ENCODE peak calls at places on chromosomes 7 and 10, in eight cellular contexts. V is anterior cingulate cortex; F is kidney tubule cell; A is keratinocyte; U is sigmoid colon; W is neural progenitor cell; T is stimulated activated CD4-positive, alpha-beta T cell treated with anti-CD3 and anti-CD28 coated beads, Interleukin-4, amount 100 ng/mL, for 48 hours; Q is A549. J is an unnamed sample.

GRCh38 chr10:59586407-59586891 is 123.2 kb downstream of the SLC16A9 start:
- DNase-seq in T (no peak), Q (no peak), A (no peak), W (no peak), U (no peak), V (no peak), F (no peak), J (no peak)

GRCh38 chr10:50929670-50930069 is 44.2 kb upstream of the A1CF start:
- DNase-seq in T (no peak), Q (no peak), W (no peak), F (no peak), A (no peak), V (no peak), U (no peak), J (no peak)

GRCh38 chr10:909831-910230 is 21.7 kb downstream of the LARP4B start:
- DNase-seq in Q (no peak), W (peak), A (no peak), F (peak), U (no peak), T (no peak), V (no peak), J (no peak)

GRCh38 chr10:97612386-97612785 is 20.9 kb downstream of the MORN4 start:
- DNase-seq in A (peak), Q (peak), F (peak), T (no peak), W (peak), V (no peak), U (no peak), J (no peak)

GRCh38 chr7:140455743-140456142 is 23.6 kb downstream of the MKRN1 start:
- DNase-seq in U (peak), T (no peak), W (peak), Q (no peak), A (no peak), V (no peak), F (no peak), J (no peak)

GRCh38 chr7:94620703-94621118 is 35.2 kb downstream of the SGCE start:
- DNase-seq in W (no peak), U (peak), A (peak), F (peak), V (peak), Q (peak), T (peak), J (no peak)

GRCh38 chr10:110005716-110006115 is 2.1 kb upstream of the ADD3 start:
- DNase-seq in Q (no peak), U (peak), A (no peak), T (peak), F (peak), W (peak), V (no peak), J (peak)

GRCh38 chr7:133822001-133822641 is 305.0 kb upstream of the LRGUK start:
- DNase-seq in F (peak), V (no peak), U (no peak), Q (no peak), T (no peak), A (no peak), W (no peak), J (no peak)

GRCh38 chr7:21104124-21104500 is 317.4 kb upstream of the SP8 start:
- DNase-seq in U (no peak), T (no peak), Q (no peak), F (peak), A (no peak), W (no peak), V (no peak), J (no peak)

GRCh38 chr7:157667261-157667660 is 330.5 kb downstream of the DNAJB6 start:
- DNase-seq in T (no peak), A (no peak), W (no peak), F (no peak), U (peak), Q (no peak), V (no peak), J (no peak)

GRCh38 chr7:109793-110556 is 82.4 kb upstream of the FAM20C start:
- DNase-seq in A (no peak), W (no peak), F (no peak), T (no peak), V (no peak), Q (no peak), U (no peak), J (no peak)

GRCh38 chr7:107994366-107994765 is 8.6 kb downstream of the LAMB1 start:
- DNase-seq in W (no peak), V (no peak), U (no peak), A (no peak), Q (no peak), F (no peak), T (no peak), J (no peak)

GRCh38 chr7:41489885-41490284 is 213.0 kb downstream of the INHBA start:
- DNase-seq in F (no peak), U (no peak), A (no peak), V (no peak), W (no peak), Q (no peak), T (no peak), J (no peak)

GRCh38 chr7:100632951-100633717 is 8.2 kb downstream of the TFR2 start:
- DNase-seq in U (peak), F (peak), V (no peak), T (peak), A (no peak), W (peak), Q (peak), J (no peak)

GRCh38 chr10:112115781-112116385 is 67.7 kb downstream of the GPAM start:
- DNase-seq in V (no peak), Q (peak), U (no peak), T (peak), A (no peak), F (peak), W (peak), J (no peak)

GRCh38 chr10:63388421-63389031 is 77.3 kb downstream of the JMJD1C start:
- DNase-seq in W (no peak), V (no peak), A (no peak), Q (no peak), F (peak), U (no peak), T (no peak), J (no peak)